ENCODE peak calls at places on chromosome 12, in four cellular contexts. T is DMS79 treated with DMSO at 0.1 percent for 48 hours, U is GM03348, S is sciatic nerve. K is an unnamed sample.

GRCh38 chr12:55188573-55188972 is 32.3 kb upstream of the OR10A7 start:
- DNase-seq in U (no peak), T (no peak), S (no peak), K (no peak)

GRCh38 chr12:116018282-116018681 is 259.2 kb downstream of the MED13L start:
- DNase-seq in U (no peak), S (no peak), T (no peak), K (no peak)

GRCh38 chr12:102879-103168 is 36.3 kb downstream of the IQSEC3 start:
- DNase-seq in S (no peak), T (no peak), U (no peak), K (no peak)

GRCh38 chr12:118498171-118498570 is 121.8 kb downstream of the SUDS3 start:
- DNase-seq in S (no peak), U (no peak), T (no peak), K (no peak)

GRCh38 chr12:122852336-122853275 is 17.3 kb downstream of the HIP1R start:
- DNase-seq in T (no peak), U (peak), S (no peak), K (no peak)

GRCh38 chr12:108583971-108584370 is 13.9 kb downstream of the TMEM119 start:
- DNase-seq in S (no peak), U (no peak), T (no peak), K (no peak)

GRCh38 chr12:105741786-105742566 is 396.8 kb downstream of the NUAK1 start:
- DNase-seq in S (no peak), U (peak), T (peak), K (no peak)

GRCh38 chr12:52228366-52228765 is 4.7 kb upstream of the KRT7 start:
- DNase-seq in T (no peak), S (no peak), U (no peak), K (no peak)

GRCh38 chr12:131049002-131049401 is 95.3 kb downstream of the ADGRD1 start:
- DNase-seq in U (no peak), T (no peak), S (no peak), K (peak)

GRCh38 chr12:89933911-89934310 is 225.3 kb upstream of the ATP2B1 start:
- DNase-seq in S (no peak), U (peak), T (no peak), K (no peak)

GRCh38 chr12:98516184-98516873 is 939 bp downstream of the TMPO start:
- DNase-seq in T (peak), U (peak), S (peak), K (peak)

GRCh38 chr12:124605869-124606774 is 38.7 kb upstream of the NCOR2 start:
- DNase-seq in T (no peak), S (no peak), U (no peak), K (no peak)

GRCh38 chr12:32755051-32755653 is 545 bp downstream of the YARS2 start:
- DNase-seq in U (peak), T (peak), S (peak), K (peak)

GRCh38 chr12:38392584-38393144 is 76.1 kb downstream of the ALG10B start:
- DNase-seq in S (no peak), T (no peak), U (no peak), K (peak)

GRCh38 chr12:58915634-58916033 is 4.7 kb downstream of the LRIG3 start:
- DNase-seq in T (peak), U (peak), S (no peak), K (no peak)

GRCh38 chr12:14567311-14568195 is at the start of gene PLBD1:
- DNase-seq in S (peak), U (peak), T (peak), K (no peak)

GRCh38 chr12:10537721-10538120 is 32.0 kb downstream of the EIF2S3B start:
- DNase-seq in T (no peak), S (no peak), U (no peak), K (no peak)

GRCh38 chr12:13204428-13204827 is 7.9 kb downstream of the EMP1 start:
- DNase-seq in U (no peak), T (no peak), S (no peak), K (no peak)

GRCh38 chr12:5796171-5797091 is 148.6 kb downstream of the ANO2 start:
- DNase-seq in T (no peak), U (peak), S (no peak), K (no peak)

GRCh38 chr12:47391566-47391965 is 311.8 kb upstream of the AMIGO2 start:
- DNase-seq in U (no peak), S (no peak), T (no peak), K (no peak)

GRCh38 chr12:56521590-56522371 is at the start of gene RBMS2:
- DNase-seq in S (peak), T (peak), U (peak), K (peak)

GRCh38 chr12:10276774-10277173 is 30.9 kb upstream of the KLRD1 start:
- DNase-seq in T (no peak), S (no peak), U (no peak), K (no peak)

GRCh38 chr12:79885956-79886490 is 48.9 kb downstream of the PPP1R12A start:
- DNase-seq in S (no peak), T (no peak), U (no peak), K (no peak)

GRCh38 chr12:22670762-22671161 is 45.8 kb downstream of the ETNK1 start:
- DNase-seq in U (no peak), S (no peak), T (no peak), K (no peak)

K was measured in RWPE2.